ENCODE peak calls at places on chromosomes 2 and 18, in ten cellular contexts. H, P, K, O, S, I, G, Z, E and W are unnamed samples.

GRCh38 chr2:37456479-37456878 is 112.0 kb downstream of the QPCT start:
- DNase-seq in H (no peak), P (peak), K (peak), O (no peak), S (no peak), I (no peak), G (no peak), Z (no peak), E (peak), W (no peak)

GRCh38 chr2:232260075-232260474 is 118.5 kb upstream of the ALPP start:
- DNase-seq in H (no peak), P (no peak), K (peak), O (peak), S (no peak), I (no peak), G (no peak), Z (peak), E (no peak), W (peak)

GRCh38 chr2:127078691-127079270 is 28.2 kb downstream of the BIN1 start:
- DNase-seq in H (no peak), P (no peak), K (no peak), O (no peak), S (no peak), I (no peak), G (no peak), Z (no peak), E (no peak), W (no peak)

GRCh38 chr18:48555465-48555995 is 16.7 kb downstream of the CTIF start:
- DNase-seq in H (no peak), P (no peak), K (no peak), O (no peak), S (no peak), I (no peak), G (no peak), Z (no peak), E (no peak), W (no peak)

GRCh38 chr2:56784046-56784445 is 600.3 kb downstream of the CCDC85A start:
- DNase-seq in H (no peak), P (no peak), K (no peak), O (no peak), S (no peak), I (no peak), G (no peak), Z (no peak), E (no peak), W (no peak)

GRCh38 chr2:54809814-54810213 is 86.4 kb downstream of the EML6 start:
- DNase-seq in H (no peak), P (no peak), K (no peak), O (peak), S (no peak), I (no peak), G (no peak), Z (peak), E (no peak), W (peak)

GRCh38 chr2:159738509-159739390 is 26.4 kb downstream of the MARCHF7 start:
- DNase-seq in H (no peak), P (no peak), K (no peak), O (peak), S (no peak), I (no peak), G (no peak), Z (no peak), E (no peak), W (no peak)

GRCh38 chr2:45390433-45390832 is 220.6 kb downstream of the SRBD1 start:
- DNase-seq in H (no peak), P (no peak), K (no peak), O (no peak), S (no peak), I (peak), G (no peak), Z (no peak), E (no peak), W (no peak)

GRCh38 chr2:144052103-144052502 is 467.8 kb downstream of the ZEB2 start:
- DNase-seq in H (no peak), P (no peak), K (peak), O (no peak), S (no peak), I (no peak), G (no peak), Z (no peak), E (no peak), W (no peak)

GRCh38 chr2:240704651-240705050 is 13.0 kb downstream of the AQP12A start:
- DNase-seq in H (no peak), P (no peak), K (no peak), O (no peak), S (no peak), I (no peak), G (no peak), Z (no peak), E (no peak), W (no peak)

GRCh38 chr18:52341617-52342381 is 1.8 kb downstream of the DCC start:
- DNase-seq in H (no peak), P (no peak), K (no peak), O (no peak), S (peak), I (peak), G (no peak), Z (no peak), E (no peak), W (peak)

GRCh38 chr2:11748018-11748860 is 1.8 kb downstream of the LPIN1 start:
- DNase-seq in H (no peak), P (no peak), K (no peak), O (no peak), S (no peak), I (no peak), G (no peak), Z (no peak), E (peak), W (no peak)

GRCh38 chr2:165825041-165825440 is 31.0 kb upstream of the GALNT3 start:
- DNase-seq in H (no peak), P (no peak), K (peak), O (no peak), S (no peak), I (no peak), G (peak), Z (peak), E (no peak), W (no peak)

GRCh38 chr2:121689356-121689755 is 40.1 kb upstream of the CLASP1 start:
- DNase-seq in H (no peak), P (no peak), K (peak), O (no peak), S (no peak), I (no peak), G (peak), Z (peak), E (no peak), W (peak)

GRCh38 chr18:79092869-79093268 is 23.7 kb downstream of the ATP9B start:
- DNase-seq in H (no peak), P (no peak), K (no peak), O (no peak), S (no peak), I (no peak), G (no peak), Z (peak), E (no peak), W (peak)

GRCh38 chr2:3377279-3377611 is 373 bp downstream of the EIPR1 start:
- DNase-seq in H (no peak), P (no peak), K (peak), O (peak), S (no peak), I (no peak), G (no peak), Z (peak), E (peak), W (peak)

GRCh38 chr2:42907835-42908234 is 115.5 kb upstream of the HAAO start:
- DNase-seq in H (no peak), P (no peak), K (no peak), O (no peak), S (no peak), I (no peak), G (no peak), Z (no peak), E (no peak), W (no peak)

GRCh38 chr2:166627893-166628292 is 133.8 kb upstream of the SCN7A start:
- DNase-seq in H (no peak), P (no peak), K (no peak), O (no peak), S (no peak), I (no peak), G (no peak), Z (no peak), E (no peak), W (no peak)

GRCh38 chr2:37647941-37648315 is 23.5 kb downstream of the CDC42EP3 start:
- DNase-seq in H (no peak), P (no peak), K (peak), O (no peak), S (no peak), I (no peak), G (no peak), Z (no peak), E (no peak), W (no peak)

GRCh38 chr2:178211943-178212342 is 17.6 kb downstream of the OSBPL6 start:
- DNase-seq in H (no peak), P (no peak), K (no peak), O (no peak), S (no peak), I (peak), G (no peak), Z (no peak), E (no peak), W (no peak)

GRCh38 chr2:99565227-99565626 is 75.4 kb upstream of the REV1 start:
- DNase-seq in H (no peak), P (no peak), K (no peak), O (no peak), S (no peak), I (no peak), G (no peak), Z (no peak), E (no peak), W (no peak)

GRCh38 chr2:171531291-171531690 is 9.0 kb downstream of the CYBRD1 start:
- DNase-seq in H (no peak), P (no peak), K (peak), O (peak), S (no peak), I (no peak), G (no peak), Z (peak), E (no peak), W (no peak)
- H3K27ac ChIP-seq in H (no peak), P (no peak), K (no peak), O (peak), S (no peak), I (no peak), G (peak), Z (peak), E (no peak), W (no peak)

GRCh38 chr2:152466925-152467676 is 132.1 kb downstream of the FMNL2 start:
- DNase-seq in H (peak), P (no peak), K (peak), O (no peak), S (no peak), I (no peak), G (no peak), Z (no peak), E (peak), W (peak)
- H3K27ac ChIP-seq in H (peak), P (no peak), K (no peak), O (no peak), S (peak), I (no peak), G (peak), Z (no peak), E (no peak), W (peak)

GRCh38 chr2:190277234-190278112 is 42.2 kb downstream of the HIBCH start:
- DNase-seq in H (no peak), P (no peak), K (peak), O (no peak), S (no peak), I (peak), G (no peak), Z (peak), E (peak), W (peak)
- H3K27ac ChIP-seq in H (no peak), P (no peak), K (no peak), O (no peak), S (no peak), I (no peak), G (no peak), Z (no peak), E (no peak), W (peak)

GRCh38 chr2:109719871-109720270 is 74.2 kb upstream of the RGPD5 start:
- DNase-seq in H (peak), P (no peak), K (no peak), O (no peak), S (no peak), I (no peak), G (peak), Z (no peak), E (no peak), W (no peak)

GRCh38 chr2:109720379-109721116 is 73.6 kb upstream of the RGPD5 start:
- DNase-seq in H (no peak), P (no peak), K (no peak), O (no peak), S (no peak), I (no peak), G (peak), Z (no peak), E (no peak), W (no peak)

GRCh38 chr2:109721117-109721504 is 73.0 kb upstream of the RGPD5 start:
- DNase-seq in H (no peak), P (no peak), K (no peak), O (no peak), S (no peak), I (no peak), G (peak), Z (no peak), E (no peak), W (peak)

GRCh38 chr2:109722026-109722425 is 72.1 kb upstream of the RGPD5 start:
- DNase-seq in H (no peak), P (no peak), K (no peak), O (no peak), S (no peak), I (no peak), G (peak), Z (no peak), E (no peak), W (peak)

GRCh38 chr2:109721626-109722025 is 72.5 kb upstream of the RGPD5 start:
- DNase-seq in H (no peak), P (no peak), K (no peak), O (no peak), S (no peak), I (no peak), G (peak), Z (no peak), E (no peak), W (no peak)
- H3K27ac ChIP-seq in H (no peak), P (no peak), K (no peak), O (no peak), S (no peak), I (no peak), G (no peak), Z (no peak), E (no peak), W (no peak)

GRCh38 chr18:74626311-74626874 is 28.7 kb downstream of the ZNF407 start:
- DNase-seq in H (no peak), P (no peak), K (no peak), O (peak), S (no peak), I (no peak), G (no peak), Z (no peak), E (no peak), W (no peak)

GRCh38 chr18:74624491-74624890 is 26.8 kb downstream of the ZNF407 start:
- DNase-seq in H (no peak), P (no peak), K (no peak), O (no peak), S (no peak), I (no peak), G (no peak), Z (no peak), E (no peak), W (no peak)

GRCh38 chr18:74622079-74622478 is 24.4 kb downstream of the ZNF407 start:
- DNase-seq in H (no peak), P (no peak), K (no peak), O (no peak), S (no peak), I (no peak), G (no peak), Z (no peak), E (no peak), W (no peak)

GRCh38 chr18:74625157-74625556 is 27.5 kb downstream of the ZNF407 start:
- DNase-seq in H (no peak), P (no peak), K (no peak), O (peak), S (no peak), I (no peak), G (no peak), Z (peak), E (no peak), W (no peak)

DNA sequence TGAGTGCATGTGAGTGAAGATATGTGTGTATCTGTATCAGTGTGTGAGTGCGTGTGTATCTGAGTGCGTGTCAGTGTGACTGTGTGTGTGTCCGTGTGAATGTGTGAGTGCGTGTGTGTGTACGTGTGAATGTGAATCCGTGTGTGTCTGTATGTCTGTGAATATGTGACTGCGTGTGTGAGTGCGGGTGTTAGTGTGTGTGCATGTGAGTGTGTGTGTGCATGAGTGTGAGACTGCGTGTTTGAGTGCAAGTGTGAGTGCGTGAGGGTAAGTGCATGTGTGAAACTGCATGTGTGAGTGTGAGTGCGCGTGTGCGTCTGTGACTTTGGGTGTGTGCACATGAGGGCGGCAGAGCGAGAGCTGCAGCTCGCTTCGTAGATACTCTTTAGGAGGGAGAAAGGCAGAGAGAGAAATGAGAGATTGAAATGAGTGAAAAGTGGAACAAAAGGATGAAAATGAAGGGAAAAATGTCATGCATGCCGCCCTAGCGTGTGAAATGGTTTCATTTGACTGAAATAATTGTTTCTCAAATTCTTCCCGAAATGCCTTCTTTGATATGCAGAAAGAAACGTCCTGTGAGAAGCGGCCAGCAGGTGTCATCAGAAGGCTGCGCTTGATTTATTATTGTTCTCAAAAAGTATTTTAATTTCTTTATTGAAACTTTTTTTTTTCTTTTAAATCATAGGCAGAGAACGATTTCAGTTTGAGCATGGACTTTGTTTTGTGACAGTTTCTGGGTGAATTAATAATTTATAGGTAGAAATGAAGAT is 25.6 kb downstream of the ZNF407 start:
- DNase-seq in H (no peak), P (no peak), K (peak), O (no peak), S (no peak), I (no peak), G (no peak), Z (no peak), E (no peak), W (no peak)
- H3K27ac ChIP-seq in H (no peak), P (no peak), K (no peak), O (no peak), S (no peak), I (no peak), G (no peak), Z (no peak), E (no peak), W (no peak)

DNA sequence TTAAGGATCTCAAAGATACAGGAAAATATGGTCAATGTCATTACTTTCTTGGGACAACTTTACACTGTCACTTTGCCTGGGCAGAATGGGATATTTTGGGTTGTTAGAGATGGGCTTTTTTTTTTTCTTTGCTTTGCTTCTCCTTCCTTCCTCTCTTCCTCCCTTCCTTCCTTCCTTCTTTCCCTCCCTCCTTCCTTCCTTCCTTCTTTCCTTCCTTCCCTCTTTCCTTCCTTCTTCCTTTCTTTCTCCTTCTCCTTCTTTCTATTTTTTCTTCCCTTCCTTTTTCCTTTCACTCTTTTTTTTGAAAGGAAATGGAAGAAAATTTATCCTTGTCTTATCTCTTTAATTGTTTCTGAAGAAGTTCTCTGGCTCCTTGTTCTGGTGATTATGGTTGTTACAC is 180.0 kb upstream of the CCDC68 start:
- DNase-seq in H (no peak), P (no peak), K (no peak), O (no peak), S (no peak), I (no peak), G (no peak), Z (no peak), E (no peak), W (no peak)
- H3K27ac ChIP-seq in H (no peak), P (no peak), K (no peak), O (no peak), S (no peak), I (no peak), G (no peak), Z (no peak), E (no peak), W (no peak)

GRCh38 chr2:170917957-170918356 is 11.1 kb upstream of the GORASP2 start:
- DNase-seq in H (no peak), P (no peak), K (no peak), O (no peak), S (no peak), I (no peak), G (no peak), Z (no peak), E (no peak), W (no peak)
- H3K27ac ChIP-seq in H (no peak), P (no peak), K (no peak), O (no peak), S (no peak), I (peak), G (no peak), Z (no peak), E (no peak), W (no peak)

GRCh38 chr2:39511219-39511785 is 74.2 kb upstream of the MAP4K3 start:
- DNase-seq in H (no peak), P (no peak), K (peak), O (no peak), S (no peak), I (no peak), G (no peak), Z (no peak), E (no peak), W (no peak)
- H3K27ac ChIP-seq in H (peak), P (no peak), K (no peak), O (no peak), S (no peak), I (no peak), G (peak), Z (no peak), E (no peak), W (no peak)

GRCh38 chr2:229445501-229446294 is 174.6 kb upstream of the PID1 start:
- DNase-seq in H (peak), P (no peak), K (peak), O (no peak), S (no peak), I (no peak), G (no peak), Z (peak), E (no peak), W (no peak)

GRCh38 chr2:229443869-229444268 is 172.8 kb upstream of the PID1 start:
- DNase-seq in H (no peak), P (no peak), K (no peak), O (no peak), S (no peak), I (no peak), G (no peak), Z (no peak), E (no peak), W (no peak)

GRCh38 chr2:229446316-229446715 is 175.2 kb upstream of the PID1 start:
- DNase-seq in H (no peak), P (no peak), K (no peak), O (no peak), S (no peak), I (no peak), G (no peak), Z (no peak), E (no peak), W (no peak)

GRCh38 chr2:229445013-229445412 is 173.9 kb upstream of the PID1 start:
- DNase-seq in H (peak), P (no peak), K (peak), O (peak), S (peak), I (no peak), G (peak), Z (peak), E (no peak), W (peak)

GRCh38 chr2:229447227-229447626 is 176.1 kb upstream of the PID1 start:
- DNase-seq in H (no peak), P (no peak), K (no peak), O (no peak), S (no peak), I (no peak), G (no peak), Z (no peak), E (no peak), W (no peak)
- H3K27ac ChIP-seq in H (peak), P (no peak), K (no peak), O (peak), S (no peak), I (no peak), G (no peak), Z (no peak), E (no peak), W (no peak)